ENCODE peak calls at places on chromosomes 2 and 18, in seven cellular contexts. R is AG04449; X is NCI-H1417; C is COR-L47; K is stimulated activated CD4-positive, alpha-beta T cell treated with anti-CD3 and anti-CD28 coated beads, TNF-alpha, amount 100 ng/mL, for 48 hours; S is mammary epithelial cell; D is mesendoderm. M is an unnamed sample.

GRCh38 chr2:85736456-85737355 is 17.1 kb upstream of the ATOH8 start:
- DNase-seq in R (no peak), X (no peak), C (no peak), K (no peak), S (no peak), D (no peak), M (no peak)

GRCh38 chr2:163906410-163906809 is 170.6 kb upstream of the FIGN start:
- DNase-seq in R (no peak), X (no peak), C (no peak), K (no peak), S (no peak), D (no peak), M (no peak)

GRCh38 chr2:33238111-33238510 is 238.3 kb upstream of the RASGRP3 start:
- DNase-seq in R (peak; percentile 72), X (no peak), C (no peak), K (no peak), S (peak; percentile 74), D (no peak), M (no peak)

GRCh38 chr18:3867252-3867651 is 417.3 kb downstream of the TGIF1 start:
- DNase-seq in R (no peak), X (no peak), C (no peak), K (no peak), S (no peak), D (no peak), M (no peak)

GRCh38 chr2:238247002-238247822 is 7.4 kb upstream of the HES6 start:
- DNase-seq in R (no peak), X (no peak), C (no peak), K (no peak), S (no peak), D (no peak), M (no peak)

GRCh38 chr2:164661349-164661748 is 40.1 kb upstream of the GRB14 start:
- DNase-seq in R (no peak), X (no peak), C (peak; percentile 1), K (no peak), S (peak; percentile 75), D (no peak), M (no peak)

GRCh38 chr18:67010916-67011315 is 407.0 kb upstream of the CDH19 start:
- DNase-seq in R (no peak), X (no peak), C (no peak), K (no peak), S (peak; percentile 45), D (no peak), M (no peak)

GRCh38 chr2:163269375-163270021 is 430.9 kb upstream of the KCNH7 start:
- DNase-seq in R (no peak), X (no peak), C (no peak), K (no peak), S (no peak), D (no peak), M (no peak)

GRCh38 chr2:101435011-101435862 is 39.7 kb downstream of the RFX8 start:
- DNase-seq in R (no peak), X (no peak), C (no peak), K (no peak), S (no peak), D (peak; percentile 56), M (no peak)

GRCh38 chr18:75489493-75490190 is 62.1 kb upstream of the SMIM21 start:
- DNase-seq in R (peak; percentile 80), X (peak; percentile 9), C (no peak), K (no peak), S (peak; percentile 88), D (no peak), M (no peak)

GRCh38 chr18:59892123-59892522 is 7.7 kb upstream of the PMAIP1 start:
- DNase-seq in R (no peak), X (no peak), C (no peak), K (no peak), S (no peak), D (no peak), M (no peak)

GRCh38 chr2:190216829-190217228 is 102.8 kb downstream of the HIBCH start:
- DNase-seq in R (no peak), X (peak; percentile 43), C (peak; percentile 93), K (no peak), S (no peak), D (peak; percentile 95), M (peak; percentile 76)

GRCh38 chr2:36356199-36356989 is 816 bp downstream of the CRIM1 start:
- DNase-seq in R (no peak), X (no peak), C (peak; percentile 16), K (no peak), S (no peak), D (no peak), M (no peak)

GRCh38 chr2:156339110-156339847 is 6.8 kb upstream of the NR4A2 start:
- DNase-seq in R (no peak), X (no peak), C (peak; percentile 72), K (no peak), S (no peak), D (no peak), M (peak; percentile 60)

GRCh38 chr2:218074031-218074430 is 5.0 kb downstream of the RUFY4 start:
- DNase-seq in R (no peak), X (no peak), C (no peak), K (no peak), S (no peak), D (peak; percentile 66), M (no peak)

GRCh38 chr2:33126973-33127372 is 180.2 kb downstream of the LTBP1 start:
- DNase-seq in R (no peak), X (no peak), C (no peak), K (no peak), S (peak; percentile 60), D (no peak), M (no peak)